ENCODE peak calls at places on chromosomes 6 and 20, in six cellular contexts. Y is kidney, Z is pancreas, T is sigmoid colon, F is HCT116, K is nephron progenitor cell. O is an unnamed sample.

GRCh38 chr6:14925627-14926026 is 320.2 kb upstream of the JARID2 start:
- DNase-seq in F (no peak), T (no peak), Z (no peak), Y (no peak), K (no peak), O (no peak)

GRCh38 chr6:88520020-88520338 is 353.8 kb upstream of the CNR1 start:
- DNase-seq in K (no peak), F (no peak), T (no peak), Z (no peak), Y (no peak), O (no peak)

GRCh38 chr6:21992178-21992967 is 304.5 kb downstream of the PRL start:
- DNase-seq in Y (no peak), T (no peak), K (no peak), F (no peak), Z (no peak), O (no peak)

GRCh38 chr20:52937701-52938100 is 34.5 kb upstream of the TSHZ2 start:
- DNase-seq in Y (no peak), T (no peak), K (no peak), F (no peak), Z (no peak), O (no peak)

GRCh38 chr6:69584913-69585729 is 211.7 kb downstream of the LMBRD1 start:
- DNase-seq in T (no peak), K (peak; percentile 4), Y (no peak), Z (no peak), F (no peak), O (no peak)

GRCh38 chr20:17747431-17747846 is 47.7 kb downstream of the BANF2 start:
- DNase-seq in F (peak; percentile 29), Y (no peak), T (no peak), Z (peak; percentile 58), K (no peak), O (no peak)

GRCh38 chr6:45495404-45496084 is 117.8 kb upstream of the SUPT3H start:
- DNase-seq in K (no peak), Z (no peak), Y (no peak), T (no peak), F (no peak), O (no peak)

GRCh38 chr20:58847483-58847882 is 3.2 kb downstream of the GNAS-AS1 start:
- DNase-seq in Z (no peak), F (no peak), Y (no peak), T (no peak), K (no peak), O (no peak)

GRCh38 chr20:62989201-62989601 is 17.6 kb downstream of the BHLHE23 start:
- DNase-seq in K (no peak), T (no peak), Y (no peak), Z (no peak), F (no peak), O (no peak)

GRCh38 chr6:112979830-112980229 is 632.7 kb downstream of the RFPL4B start:
- DNase-seq in Y (no peak), K (no peak), Z (no peak), F (no peak), T (no peak), O (no peak)

GRCh38 chr6:56851104-56851503 is 103.8 kb upstream of the BEND6 start:
- DNase-seq in K (peak; percentile 10), T (no peak), F (no peak), Z (no peak), Y (no peak), O (no peak)

GRCh38 chr6:37784585-37784967 is 35.0 kb upstream of the ZFAND3 start:
- DNase-seq in Z (no peak), F (no peak), T (no peak), Y (peak; percentile 40), K (no peak), O (no peak)

GRCh38 chr6:55913213-55914195 is 38.1 kb upstream of the BMP5 start:
- DNase-seq in T (no peak), Y (no peak), K (no peak), Z (no peak), F (no peak), O (no peak)

GRCh38 chr6:52306972-52307849 is 22.7 kb upstream of the MCM3 start:
- DNase-seq in F (no peak), K (no peak), Y (peak; percentile 72), Z (peak; percentile 23), T (no peak), O (no peak)

GRCh38 chr6:151576658-151577057 is 82.8 kb downstream of the CCDC170 start:
- DNase-seq in F (no peak), Z (no peak), Y (no peak), T (no peak), K (no peak), O (no peak)

GRCh38 chr20:10185741-10186558 is 32.7 kb upstream of the SNAP25 start:
- DNase-seq in K (no peak), T (no peak), Y (peak; percentile 29), Z (peak; percentile 41), F (no peak), O (no peak)

GRCh38 chr6:41428402-41428994 is 93.1 kb downstream of the NCR2 start:
- DNase-seq in T (peak; percentile 84), Y (peak; percentile 91), K (no peak), F (no peak), Z (no peak), O (no peak)

GRCh38 chr6:70547905-70548304 is 18.8 kb upstream of the SDHAF4 start:
- DNase-seq in F (no peak), Z (no peak), Y (no peak), K (no peak), T (no peak), O (no peak)

GRCh38 chr6:6872924-6873344 is 234.8 kb upstream of the RREB1 start:
- DNase-seq in Y (no peak), T (no peak), F (no peak), Z (no peak), K (no peak), O (no peak)

GRCh38 chr6:105746539-105746938 is 339.6 kb upstream of the PRDM1 start:
- DNase-seq in Y (no peak), Z (no peak), K (no peak), T (no peak), F (no peak), O (no peak)

GRCh38 chr6:138526822-138527235 is 27.5 kb upstream of the NHSL1 start:
- DNase-seq in Z (no peak), T (no peak), F (no peak), K (no peak), Y (no peak), O (no peak)

GRCh38 chr6:146915671-146916127 is 288.5 kb upstream of the STXBP5 start:
- DNase-seq in Z (no peak), Y (no peak), F (no peak), K (no peak), T (no peak), O (no peak)

GRCh38 chr6:38760097-38760496 is 45.0 kb downstream of the DNAH8 start:
- DNase-seq in K (no peak), F (no peak), T (no peak), Y (no peak), Z (no peak), O (no peak)

GRCh38 chr6:147691436-147691835 is 182.9 kb downstream of the SAMD5 start:
- DNase-seq in K (no peak), F (no peak), Z (no peak), Y (no peak), T (no peak), O (no peak)

GRCh38 chr6:148997863-148998262 is 251.0 kb downstream of the UST start:
- DNase-seq in T (no peak), F (no peak), K (no peak), Y (no peak), Z (no peak), O (no peak)

GRCh38 chr20:45359069-45359405 is 3.9 kb upstream of the SYS1 start:
- DNase-seq in Z (no peak), F (no peak), K (no peak), T (peak; percentile 81), Y (peak; percentile 90), O (no peak)

GRCh38 chr20:1186367-1186991 is 1.7 kb upstream of the TMEM74B start:
- DNase-seq in Z (no peak), F (no peak), Y (no peak), K (no peak), T (no peak), O (no peak)

GRCh38 chr20:1184260-1184637 is 532 bp downstream of the TMEM74B start:
- DNase-seq in K (no peak), T (no peak), F (no peak), Z (no peak), Y (no peak), O (no peak)

GRCh38 chr20:1185316-1185741 is 548 bp upstream of the TMEM74B start:
- DNase-seq in T (no peak), Z (no peak), Y (no peak), F (no peak), K (peak; percentile 61), O (no peak)

GRCh38 chr20:1184638-1185315 is at the start of gene TMEM74B:
- DNase-seq in F (no peak), K (no peak), Z (no peak), T (no peak), Y (no peak), O (no peak)

GRCh38 chr20:1185781-1186334 is 1.1 kb upstream of the TMEM74B start:
- DNase-seq in F (peak; percentile 34), Y (no peak), T (no peak), Z (peak; percentile 50), K (peak; percentile 74), O (peak; percentile 27)
- TF ChIP-seq CTCF in F (peak; percentile 43), Y (peak; percentile 41), T (no peak), Z (no peak), K (peak; percentile 58), O (peak; percentile 42)

GRCh38 chr6:114061116-114061515 is 90.2 kb upstream of the HDAC2 start:
- DNase-seq in Y (no peak), T (no peak), F (no peak), K (no peak), Z (no peak), O (no peak)
- TF ChIP-seq CTCF in Y (no peak), T (no peak), F (peak; percentile 8), K (no peak), Z (no peak), O (no peak)

DNA sequence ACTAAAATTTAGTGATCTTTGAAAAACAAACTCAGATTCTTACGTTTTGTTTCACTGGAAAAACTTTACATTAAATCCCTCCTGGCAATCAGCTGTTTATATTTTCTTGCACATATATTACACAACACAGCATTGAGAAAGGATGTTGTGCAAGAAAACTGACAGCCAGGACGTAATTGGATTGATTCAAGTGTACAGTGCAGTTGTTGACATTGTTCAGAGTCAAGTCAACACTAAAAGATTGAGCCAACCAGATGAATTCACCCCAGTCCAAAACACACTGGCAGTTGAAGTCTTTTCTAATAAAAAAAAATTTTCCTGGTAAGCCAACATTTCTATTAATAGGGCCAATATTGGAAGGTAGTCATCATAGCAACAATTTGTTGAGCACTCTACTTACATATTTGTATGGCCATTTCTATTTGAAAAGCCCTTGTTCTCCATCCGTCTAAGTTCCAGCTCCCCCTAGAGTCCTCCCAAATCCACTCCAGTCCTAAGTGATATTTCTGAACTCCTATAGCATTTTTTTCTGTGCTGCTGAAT is 20.9 kb upstream of the VNN1 start:
- DNase-seq in Y (no peak), Z (no peak), T (no peak), K (no peak), F (peak; percentile 28), O (no peak)
- TF ChIP-seq CTCF in Y (no peak), Z (peak; percentile 16), T (no peak), K (no peak), F (peak; percentile 7), O (no peak)

GRCh38 chr6:72037006-72037405 is 150.7 kb downstream of the RIMS1 start:
- DNase-seq in T (no peak), Z (no peak), K (no peak), F (no peak), Y (no peak), O (no peak)

GRCh38 chr6:72048080-72048479 is 161.7 kb downstream of the RIMS1 start:
- DNase-seq in Y (no peak), K (no peak), T (no peak), F (no peak), Z (no peak), O (no peak)

GRCh38 chr6:72040106-72040505 is 153.8 kb downstream of the RIMS1 start:
- DNase-seq in Z (no peak), F (no peak), Y (no peak), T (no peak), K (no peak), O (no peak)

GRCh38 chr6:72042088-72042487 is 155.7 kb downstream of the RIMS1 start:
- DNase-seq in T (no peak), Z (no peak), Y (no peak), K (no peak), F (no peak), O (no peak)
- TF ChIP-seq CTCF in T (no peak), Z (no peak), Y (no peak), K (no peak), F (no peak), O (no peak)

O was measured in natural killer cell.